ENCODE peak calls at places on chromosomes 5 and 9, in ten cellular contexts. One of them, this sample, is unnamed.

GRCh38 chr5:153402550-153402949 is 87.9 kb upstream of the GRIA1 start:
- DNase-seq in uterus: no peak
- DNase-seq in prostate gland: no peak
- DNase-seq in fibroblast of mammary gland: peak; percentile 45
- DNase-seq in IMR-90: no peak
- DNase-seq in GM12878: no peak
- DNase-seq in epithelial cell of esophagus: peak; percentile 1
- DNase-seq in foreskin fibroblast: peak; percentile 40
- DNase-seq in left ventricle myocardium inferior: no peak
- DNase-seq in lower leg skin: no peak
- DNase-seq in this sample: no peak

GRCh38 chr5:78650562-78650930 is 2.0 kb upstream of the LHFPL2 start:
- DNase-seq in uterus: no peak
- DNase-seq in prostate gland: no peak
- DNase-seq in fibroblast of mammary gland: no peak
- DNase-seq in IMR-90: no peak
- DNase-seq in GM12878: no peak
- DNase-seq in epithelial cell of esophagus: no peak
- DNase-seq in foreskin fibroblast: no peak
- DNase-seq in left ventricle myocardium inferior: no peak
- DNase-seq in lower leg skin: no peak
- DNase-seq in this sample: no peak

GRCh38 chr5:150399158-150400019 is 13.3 kb downstream of the CD74 start:
- DNase-seq in uterus: no peak
- DNase-seq in prostate gland: no peak
- DNase-seq in fibroblast of mammary gland: no peak
- DNase-seq in IMR-90: peak; percentile 58
- DNase-seq in GM12878: no peak
- DNase-seq in epithelial cell of esophagus: no peak
- DNase-seq in foreskin fibroblast: no peak
- DNase-seq in left ventricle myocardium inferior: no peak
- DNase-seq in lower leg skin: no peak
- DNase-seq in this sample: no peak

GRCh38 chr9:23771746-23772145 is 54.3 kb downstream of the ELAVL2 start:
- DNase-seq in uterus: no peak
- DNase-seq in prostate gland: no peak
- DNase-seq in fibroblast of mammary gland: no peak
- DNase-seq in IMR-90: no peak
- DNase-seq in GM12878: no peak
- DNase-seq in epithelial cell of esophagus: no peak
- DNase-seq in foreskin fibroblast: no peak
- DNase-seq in left ventricle myocardium inferior: no peak
- DNase-seq in lower leg skin: no peak
- DNase-seq in this sample: peak; percentile 46

GRCh38 chr9:117354997-117355396 is 59.9 kb downstream of the ASTN2 start:
- DNase-seq in uterus: no peak
- DNase-seq in prostate gland: no peak
- DNase-seq in fibroblast of mammary gland: no peak
- DNase-seq in IMR-90: no peak
- DNase-seq in GM12878: no peak
- DNase-seq in epithelial cell of esophagus: no peak
- DNase-seq in foreskin fibroblast: no peak
- DNase-seq in left ventricle myocardium inferior: no peak
- DNase-seq in lower leg skin: no peak
- DNase-seq in this sample: no peak

GRCh38 chr5:16140944-16141343 is 38.6 kb downstream of the MARCHF11 start:
- DNase-seq in uterus: no peak
- DNase-seq in prostate gland: no peak
- DNase-seq in fibroblast of mammary gland: no peak
- DNase-seq in IMR-90: no peak
- DNase-seq in GM12878: no peak
- DNase-seq in epithelial cell of esophagus: no peak
- DNase-seq in foreskin fibroblast: no peak
- DNase-seq in left ventricle myocardium inferior: no peak
- DNase-seq in lower leg skin: no peak
- DNase-seq in this sample: no peak

GRCh38 chr9:134773842-134774241 is 106.8 kb upstream of the FCN2 start:
- DNase-seq in uterus: no peak
- DNase-seq in prostate gland: no peak
- DNase-seq in fibroblast of mammary gland: no peak
- DNase-seq in IMR-90: no peak
- DNase-seq in GM12878: no peak
- DNase-seq in epithelial cell of esophagus: no peak
- DNase-seq in foreskin fibroblast: no peak
- DNase-seq in left ventricle myocardium inferior: peak; percentile 61
- DNase-seq in lower leg skin: no peak
- DNase-seq in this sample: no peak

GRCh38 chr9:133113928-133114351 is 7.1 kb downstream of the RALGDS start:
- DNase-seq in uterus: no peak
- DNase-seq in prostate gland: no peak
- DNase-seq in fibroblast of mammary gland: no peak
- DNase-seq in IMR-90: peak; percentile 5
- DNase-seq in GM12878: no peak
- DNase-seq in epithelial cell of esophagus: no peak
- DNase-seq in foreskin fibroblast: no peak
- DNase-seq in left ventricle myocardium inferior: peak; percentile 41
- DNase-seq in lower leg skin: peak; percentile 86
- DNase-seq in this sample: no peak

GRCh38 chr5:143791848-143792701 is 19.9 kb upstream of the HMHB1 start:
- DNase-seq in uterus: no peak
- DNase-seq in prostate gland: no peak
- DNase-seq in fibroblast of mammary gland: no peak
- DNase-seq in IMR-90: no peak
- DNase-seq in GM12878: no peak
- DNase-seq in epithelial cell of esophagus: no peak
- DNase-seq in foreskin fibroblast: no peak
- DNase-seq in left ventricle myocardium inferior: no peak
- DNase-seq in lower leg skin: no peak
- DNase-seq in this sample: no peak

GRCh38 chr5:72064801-72065570 is 42.3 kb upstream of the MAP1B start:
- DNase-seq in uterus: no peak
- DNase-seq in prostate gland: no peak
- DNase-seq in fibroblast of mammary gland: no peak
- DNase-seq in IMR-90: no peak
- DNase-seq in GM12878: no peak
- DNase-seq in epithelial cell of esophagus: no peak
- DNase-seq in foreskin fibroblast: no peak
- DNase-seq in left ventricle myocardium inferior: no peak
- DNase-seq in lower leg skin: no peak
- DNase-seq in this sample: no peak

GRCh38 chr9:121269888-121270254 is 1.9 kb downstream of the GSN start:
- DNase-seq in uterus: no peak
- DNase-seq in prostate gland: no peak
- DNase-seq in fibroblast of mammary gland: peak; percentile 20
- DNase-seq in IMR-90: no peak
- DNase-seq in GM12878: no peak
- DNase-seq in epithelial cell of esophagus: peak; percentile 54
- DNase-seq in foreskin fibroblast: no peak
- DNase-seq in left ventricle myocardium inferior: no peak
- DNase-seq in lower leg skin: no peak
- DNase-seq in this sample: peak; percentile 70

GRCh38 chr9:18596920-18597319 is 123.0 kb downstream of the ADAMTSL1 start:
- DNase-seq in uterus: no peak
- DNase-seq in prostate gland: no peak
- DNase-seq in fibroblast of mammary gland: peak; percentile 91
- DNase-seq in IMR-90: peak; percentile 77
- DNase-seq in GM12878: no peak
- DNase-seq in epithelial cell of esophagus: peak; percentile 51
- DNase-seq in foreskin fibroblast: peak; percentile 74
- DNase-seq in left ventricle myocardium inferior: no peak
- DNase-seq in lower leg skin: no peak
- DNase-seq in this sample: peak; percentile 49

GRCh38 chr5:32814141-32814540 is 103.0 kb downstream of the NPR3 start:
- DNase-seq in uterus: no peak
- DNase-seq in prostate gland: no peak
- DNase-seq in fibroblast of mammary gland: no peak
- DNase-seq in IMR-90: no peak
- DNase-seq in GM12878: no peak
- DNase-seq in epithelial cell of esophagus: no peak
- DNase-seq in foreskin fibroblast: peak; percentile 43
- DNase-seq in left ventricle myocardium inferior: no peak
- DNase-seq in lower leg skin: no peak
- DNase-seq in this sample: no peak

GRCh38 chr5:120055858-120056257 is 408.2 kb upstream of the PRR16 start:
- DNase-seq in uterus: no peak
- DNase-seq in prostate gland: peak; percentile 26
- DNase-seq in fibroblast of mammary gland: peak; percentile 79
- DNase-seq in IMR-90: peak; percentile 76
- DNase-seq in GM12878: no peak
- DNase-seq in epithelial cell of esophagus: peak; percentile 57
- DNase-seq in foreskin fibroblast: peak; percentile 61
- DNase-seq in left ventricle myocardium inferior: no peak
- DNase-seq in lower leg skin: no peak
- DNase-seq in this sample: peak; percentile 46
- TF ChIP-seq CTCF in uterus: peak; percentile 8
- TF ChIP-seq CTCF in prostate gland: no peak
- TF ChIP-seq CTCF in fibroblast of mammary gland: peak; percentile 59
- TF ChIP-seq CTCF in IMR-90: peak; percentile 71
- TF ChIP-seq CTCF in GM12878: no peak
- TF ChIP-seq CTCF in epithelial cell of esophagus: peak; percentile 49
- TF ChIP-seq CTCF in foreskin fibroblast: peak; percentile 50
- TF ChIP-seq CTCF in left ventricle myocardium inferior: peak; percentile 37
- TF ChIP-seq CTCF in lower leg skin: no peak
- TF ChIP-seq CTCF in this sample: peak; percentile 47

GRCh38 chr5:95352686-95353085 is 38.5 kb upstream of the FAM81B start:
- DNase-seq in uterus: no peak
- DNase-seq in prostate gland: no peak
- DNase-seq in fibroblast of mammary gland: no peak
- DNase-seq in IMR-90: no peak
- DNase-seq in GM12878: no peak
- DNase-seq in epithelial cell of esophagus: no peak
- DNase-seq in foreskin fibroblast: no peak
- DNase-seq in left ventricle myocardium inferior: no peak
- DNase-seq in lower leg skin: no peak
- DNase-seq in this sample: no peak
- H3K4me3 ChIP-seq in uterus: no peak overlapping the region
- H3K4me3 ChIP-seq in prostate gland: no peak overlapping the region
- H3K4me3 ChIP-seq in fibroblast of mammary gland: no peak overlapping the region
- H3K4me3 ChIP-seq in IMR-90: no peak overlapping the region
- H3K4me3 ChIP-seq in GM12878: no peak overlapping the region
- H3K4me3 ChIP-seq in epithelial cell of esophagus: no peak overlapping the region
- H3K4me3 ChIP-seq in foreskin fibroblast: no peak overlapping the region
- H3K4me3 ChIP-seq in left ventricle myocardium inferior: no peak overlapping the region
- H3K4me3 ChIP-seq in lower leg skin: no peak overlapping the region
- H3K4me3 ChIP-seq in this sample: no peak overlapping the region

DNA sequence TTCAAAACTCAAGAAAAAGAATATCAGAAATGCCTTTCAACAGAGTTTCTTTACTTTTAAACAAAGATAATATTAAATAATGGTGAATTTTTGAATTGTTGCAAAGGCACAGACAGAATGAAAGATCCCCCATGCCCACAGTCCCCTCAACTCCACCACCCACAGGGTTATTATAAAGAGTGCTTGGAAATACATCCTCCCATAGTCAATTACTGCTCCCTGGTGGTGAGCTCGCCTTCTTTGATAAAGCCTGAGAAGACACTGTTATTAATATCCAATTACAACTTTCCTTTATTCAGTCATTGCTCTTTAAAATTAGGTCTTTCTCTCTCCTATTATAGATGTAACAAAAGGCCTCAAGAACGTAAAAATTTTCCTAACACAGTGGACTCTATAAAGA is 490.2 kb upstream of the RORB start:
- DNase-seq in uterus: no peak
- DNase-seq in prostate gland: no peak
- DNase-seq in fibroblast of mammary gland: peak; percentile 63
- DNase-seq in IMR-90: no peak
- DNase-seq in GM12878: no peak
- DNase-seq in epithelial cell of esophagus: peak; percentile 62
- DNase-seq in foreskin fibroblast: no peak
- DNase-seq in left ventricle myocardium inferior: no peak
- DNase-seq in lower leg skin: no peak
- DNase-seq in this sample: peak; percentile 52
- TF ChIP-seq CTCF in uterus: no peak
- TF ChIP-seq CTCF in prostate gland: no peak
- TF ChIP-seq CTCF in fibroblast of mammary gland: peak; percentile 53
- TF ChIP-seq CTCF in IMR-90: no peak
- TF ChIP-seq CTCF in GM12878: no peak
- TF ChIP-seq CTCF in epithelial cell of esophagus: peak; percentile 58
- TF ChIP-seq CTCF in foreskin fibroblast: no peak
- TF ChIP-seq CTCF in left ventricle myocardium inferior: no peak
- TF ChIP-seq CTCF in lower leg skin: no peak
- TF ChIP-seq CTCF in this sample: peak; percentile 29

GRCh38 chr5:6182271-6182815 is 196.0 kb downstream of the MED10 start:
- DNase-seq in uterus: no peak
- DNase-seq in prostate gland: no peak
- DNase-seq in fibroblast of mammary gland: no peak
- DNase-seq in IMR-90: no peak
- DNase-seq in GM12878: no peak
- DNase-seq in epithelial cell of esophagus: no peak
- DNase-seq in foreskin fibroblast: no peak
- DNase-seq in left ventricle myocardium inferior: no peak
- DNase-seq in lower leg skin: peak; percentile 67
- DNase-seq in this sample: no peak

GRCh38 chr5:6180231-6180872 is 198.0 kb downstream of the MED10 start:
- DNase-seq in uterus: no peak
- DNase-seq in prostate gland: no peak
- DNase-seq in fibroblast of mammary gland: no peak
- DNase-seq in IMR-90: no peak
- DNase-seq in GM12878: no peak
- DNase-seq in epithelial cell of esophagus: no peak
- DNase-seq in foreskin fibroblast: no peak
- DNase-seq in left ventricle myocardium inferior: no peak
- DNase-seq in lower leg skin: peak; percentile 70
- DNase-seq in this sample: no peak

GRCh38 chr5:6181871-6182270 is 196.5 kb downstream of the MED10 start:
- DNase-seq in uterus: no peak
- DNase-seq in prostate gland: no peak
- DNase-seq in fibroblast of mammary gland: no peak
- DNase-seq in IMR-90: no peak
- DNase-seq in GM12878: no peak
- DNase-seq in epithelial cell of esophagus: no peak
- DNase-seq in foreskin fibroblast: no peak
- DNase-seq in left ventricle myocardium inferior: no peak
- DNase-seq in lower leg skin: peak; percentile 61
- DNase-seq in this sample: no peak

GRCh38 chr5:6183391-6184390 is 194.7 kb downstream of the MED10 start:
- DNase-seq in uterus: no peak
- DNase-seq in prostate gland: no peak
- DNase-seq in fibroblast of mammary gland: no peak
- DNase-seq in IMR-90: no peak
- DNase-seq in GM12878: no peak
- DNase-seq in epithelial cell of esophagus: no peak
- DNase-seq in foreskin fibroblast: no peak
- DNase-seq in left ventricle myocardium inferior: no peak
- DNase-seq in lower leg skin: peak; percentile 72
- DNase-seq in this sample: no peak

DNA sequence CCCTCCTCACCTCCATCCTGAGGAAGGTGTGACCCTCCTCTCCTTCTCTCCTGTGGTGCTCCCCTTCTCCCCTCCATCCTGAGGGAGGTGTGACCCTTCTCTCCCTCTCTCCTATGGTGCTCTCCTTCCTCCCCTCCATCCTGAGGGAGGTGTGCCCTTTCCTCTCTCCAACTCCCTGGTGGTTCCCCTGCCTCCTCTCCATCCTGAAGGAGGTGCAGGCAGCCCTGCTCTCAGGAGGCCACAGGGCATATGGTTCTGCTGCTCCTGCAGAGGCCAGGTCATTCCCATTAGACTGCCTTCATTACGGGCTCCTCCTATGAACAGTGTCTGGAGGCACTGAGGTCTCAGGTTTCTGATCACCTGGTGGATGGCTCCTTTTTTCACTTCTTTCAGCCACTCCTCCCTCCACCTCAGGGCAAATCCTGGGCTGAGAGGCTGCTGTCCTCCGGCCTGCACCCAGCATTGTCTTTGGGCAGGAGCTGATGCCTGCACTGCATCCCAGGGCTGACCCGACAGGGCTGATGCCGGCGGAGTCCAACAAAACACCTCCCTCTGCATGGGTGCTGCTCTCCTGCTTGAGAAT is 197.1 kb downstream of the MED10 start:
- DNase-seq in uterus: no peak
- DNase-seq in prostate gland: no peak
- DNase-seq in fibroblast of mammary gland: no peak
- DNase-seq in IMR-90: no peak
- DNase-seq in GM12878: no peak
- DNase-seq in epithelial cell of esophagus: no peak
- DNase-seq in foreskin fibroblast: no peak
- DNase-seq in left ventricle myocardium inferior: no peak
- DNase-seq in lower leg skin: peak; percentile 65
- DNase-seq in this sample: no peak
- H3K4me3 ChIP-seq in uterus: no peak overlapping the region
- H3K4me3 ChIP-seq in prostate gland: no peak overlapping the region
- H3K4me3 ChIP-seq in fibroblast of mammary gland: no peak overlapping the region
- H3K4me3 ChIP-seq in IMR-90: no peak overlapping the region
- H3K4me3 ChIP-seq in GM12878: no peak overlapping the region
- H3K4me3 ChIP-seq in epithelial cell of esophagus: no peak overlapping the region
- H3K4me3 ChIP-seq in foreskin fibroblast: no peak overlapping the region
- H3K4me3 ChIP-seq in left ventricle myocardium inferior: no peak overlapping the region
- H3K4me3 ChIP-seq in lower leg skin: no peak overlapping the region
- H3K4me3 ChIP-seq in this sample: no peak overlapping the region